ENCODE peak calls at places on chromosomes 2 and 18, in six cellular contexts. One of them, this sample, is unnamed.

GRCh38 chr2:158953926-158954763 is 14.3 kb upstream of the TANC1 start:
- DNase-seq in prostate gland: peak; percentile 87
- DNase-seq in AG10803: peak; percentile 82
- DNase-seq in GM06990: peak; percentile 4
- DNase-seq in left ventricle myocardium inferior: peak; percentile 82
- DNase-seq in A549: peak; percentile 32
- DNase-seq in this sample: peak; percentile 97

GRCh38 chr2:216017365-216017764 is 4.0 kb upstream of the MREG start:
- DNase-seq in prostate gland: no peak
- DNase-seq in AG10803: peak; percentile 25
- DNase-seq in GM06990: peak; percentile 54
- DNase-seq in left ventricle myocardium inferior: no peak
- DNase-seq in A549: no peak
- DNase-seq in this sample: no peak

GRCh38 chr2:127422631-127423475 is 4.6 kb downstream of the PROC start:
- DNase-seq in prostate gland: no peak
- DNase-seq in AG10803: no peak
- DNase-seq in GM06990: no peak
- DNase-seq in left ventricle myocardium inferior: no peak
- DNase-seq in A549: no peak
- DNase-seq in this sample: no peak

GRCh38 chr2:17976871-17977746 is 98.6 kb downstream of the KCNS3 start:
- DNase-seq in prostate gland: no peak
- DNase-seq in AG10803: peak; percentile 98
- DNase-seq in GM06990: no peak
- DNase-seq in left ventricle myocardium inferior: peak; percentile 15
- DNase-seq in A549: no peak
- DNase-seq in this sample: peak; percentile 81

GRCh38 chr2:200479617-200480292 is 30.1 kb downstream of the KCTD18 start:
- DNase-seq in prostate gland: peak; percentile 51
- DNase-seq in AG10803: peak; percentile 79
- DNase-seq in GM06990: no peak
- DNase-seq in left ventricle myocardium inferior: no peak
- DNase-seq in A549: no peak
- DNase-seq in this sample: peak; percentile 65

GRCh38 chr2:129062160-129062912 is 743.7 kb upstream of the HS6ST1 start:
- DNase-seq in prostate gland: no peak
- DNase-seq in AG10803: no peak
- DNase-seq in GM06990: no peak
- DNase-seq in left ventricle myocardium inferior: no peak
- DNase-seq in A549: no peak
- DNase-seq in this sample: peak; percentile 46

GRCh38 chr2:240208631-240209211 is 68.3 kb upstream of the OTOS start:
- DNase-seq in prostate gland: no peak
- DNase-seq in AG10803: no peak
- DNase-seq in GM06990: no peak
- DNase-seq in left ventricle myocardium inferior: no peak
- DNase-seq in A549: no peak
- DNase-seq in this sample: no peak

GRCh38 chr2:225276207-225276606 is 123.3 kb upstream of the NYAP2 start:
- DNase-seq in prostate gland: no peak
- DNase-seq in AG10803: no peak
- DNase-seq in GM06990: peak; percentile 37
- DNase-seq in left ventricle myocardium inferior: no peak
- DNase-seq in A549: no peak
- DNase-seq in this sample: no peak

GRCh38 chr18:59917422-59917821 is 17.6 kb downstream of the PMAIP1 start:
- DNase-seq in prostate gland: no peak
- DNase-seq in AG10803: no peak
- DNase-seq in GM06990: no peak
- DNase-seq in left ventricle myocardium inferior: no peak
- DNase-seq in A549: no peak
- DNase-seq in this sample: peak; percentile 85

GRCh38 chr2:37793004-37793403 is 121.6 kb upstream of the CDC42EP3 start:
- DNase-seq in prostate gland: no peak
- DNase-seq in AG10803: no peak
- DNase-seq in GM06990: no peak
- DNase-seq in left ventricle myocardium inferior: no peak
- DNase-seq in A549: no peak
- DNase-seq in this sample: no peak

GRCh38 chr18:57397440-57397839 is 37.7 kb upstream of the ONECUT2 start:
- DNase-seq in prostate gland: no peak
- DNase-seq in AG10803: peak; percentile 21
- DNase-seq in GM06990: no peak
- DNase-seq in left ventricle myocardium inferior: no peak
- DNase-seq in A549: no peak
- DNase-seq in this sample: no peak

GRCh38 chr2:15936277-15937104 is 3.9 kb upstream of the MYCN start:
- DNase-seq in prostate gland: no peak
- DNase-seq in AG10803: no peak
- DNase-seq in GM06990: no peak
- DNase-seq in left ventricle myocardium inferior: no peak
- DNase-seq in A549: no peak
- DNase-seq in this sample: no peak

GRCh38 chr2:127623388-127624320 is 22.3 kb upstream of the GPR17 start:
- DNase-seq in prostate gland: no peak
- DNase-seq in AG10803: no peak
- DNase-seq in GM06990: no peak
- DNase-seq in left ventricle myocardium inferior: no peak
- DNase-seq in A549: no peak
- DNase-seq in this sample: peak; percentile 67

GRCh38 chr2:64622443-64623231 is 31.1 kb downstream of the SERTAD2 start:
- DNase-seq in prostate gland: no peak
- DNase-seq in AG10803: no peak
- DNase-seq in GM06990: no peak
- DNase-seq in left ventricle myocardium inferior: no peak
- DNase-seq in A549: no peak
- DNase-seq in this sample: peak; percentile 29

GRCh38 chr2:194087569-194087968 is 1569.5 kb upstream of the SLC39A10 start:
- DNase-seq in prostate gland: no peak
- DNase-seq in AG10803: no peak
- DNase-seq in GM06990: no peak
- DNase-seq in left ventricle myocardium inferior: no peak
- DNase-seq in A549: no peak
- DNase-seq in this sample: peak; percentile 58

GRCh38 chr2:45647346-45647745 is 4.1 kb upstream of the PRKCE start:
- DNase-seq in prostate gland: no peak
- DNase-seq in AG10803: no peak
- DNase-seq in GM06990: no peak
- DNase-seq in left ventricle myocardium inferior: no peak
- DNase-seq in A549: no peak
- DNase-seq in this sample: no peak

GRCh38 chr2:239252433-239253200 is 148.2 kb downstream of the HDAC4 start:
- DNase-seq in prostate gland: no peak
- DNase-seq in AG10803: peak; percentile 75
- DNase-seq in GM06990: no peak
- DNase-seq in left ventricle myocardium inferior: peak; percentile 75
- DNase-seq in A549: no peak
- DNase-seq in this sample: peak; percentile 67

GRCh38 chr2:64120008-64120407 is 24.2 kb downstream of the PELI1 start:
- DNase-seq in prostate gland: no peak
- DNase-seq in AG10803: no peak
- DNase-seq in GM06990: no peak
- DNase-seq in left ventricle myocardium inferior: no peak
- DNase-seq in A549: no peak
- DNase-seq in this sample: no peak

GRCh38 chr2:216211141-216211540 is 102.0 kb downstream of the XRCC5 start:
- DNase-seq in prostate gland: no peak
- DNase-seq in AG10803: peak; percentile 22
- DNase-seq in GM06990: no peak
- DNase-seq in left ventricle myocardium inferior: no peak
- DNase-seq in A549: no peak
- DNase-seq in this sample: no peak

GRCh38 chr2:205895981-205896655 is 189.9 kb downstream of the INO80D start:
- DNase-seq in prostate gland: no peak
- DNase-seq in AG10803: peak; percentile 4
- DNase-seq in GM06990: no peak
- DNase-seq in left ventricle myocardium inferior: no peak
- DNase-seq in A549: no peak
- DNase-seq in this sample: no peak

GRCh38 chr2:62999905-63000304 is 50.7 kb upstream of the OTX1 start:
- DNase-seq in prostate gland: no peak
- DNase-seq in AG10803: peak; percentile 80
- DNase-seq in GM06990: no peak
- DNase-seq in left ventricle myocardium inferior: peak; percentile 36
- DNase-seq in A549: no peak
- DNase-seq in this sample: peak; percentile 56

GRCh38 chr18:75455249-75456183 is 28.0 kb upstream of the SMIM21 start:
- DNase-seq in prostate gland: no peak
- DNase-seq in AG10803: peak; percentile 18
- DNase-seq in GM06990: no peak
- DNase-seq in left ventricle myocardium inferior: peak; percentile 23
- DNase-seq in A549: no peak
- DNase-seq in this sample: peak; percentile 23

GRCh38 chr2:69694894-69695849 is 46.8 kb upstream of the ANXA4 start:
- DNase-seq in prostate gland: no peak
- DNase-seq in AG10803: peak; percentile 75
- DNase-seq in GM06990: no peak
- DNase-seq in left ventricle myocardium inferior: no peak
- DNase-seq in A549: no peak
- DNase-seq in this sample: peak; percentile 50

GRCh38 chr2:30266051-30266621 is 34.8 kb downstream of the LBH start:
- DNase-seq in prostate gland: no peak
- DNase-seq in AG10803: no peak
- DNase-seq in GM06990: peak; percentile 50
- DNase-seq in left ventricle myocardium inferior: no peak
- DNase-seq in A549: no peak
- DNase-seq in this sample: peak; percentile 24

GRCh38 chr2:24831736-24832421 is 38.7 kb downstream of the CENPO start:
- DNase-seq in prostate gland: peak; percentile 30
- DNase-seq in AG10803: no peak
- DNase-seq in GM06990: no peak
- DNase-seq in left ventricle myocardium inferior: peak; percentile 42
- DNase-seq in A549: no peak
- DNase-seq in this sample: no peak

GRCh38 chr18:25985999-25986398 is 104.4 kb downstream of the SS18 start:
- DNase-seq in prostate gland: no peak
- DNase-seq in AG10803: no peak
- DNase-seq in GM06990: no peak
- DNase-seq in left ventricle myocardium inferior: no peak
- DNase-seq in A549: no peak
- DNase-seq in this sample: no peak

GRCh38 chr2:101361519-101361918 is 25.8 kb downstream of the CREG2 start:
- DNase-seq in prostate gland: no peak
- DNase-seq in AG10803: no peak
- DNase-seq in GM06990: no peak
- DNase-seq in left ventricle myocardium inferior: no peak
- DNase-seq in A549: no peak
- DNase-seq in this sample: no peak

GRCh38 chr18:13257361-13257980 is 38.9 kb downstream of the LDLRAD4 start:
- DNase-seq in prostate gland: no peak
- DNase-seq in AG10803: no peak
- DNase-seq in GM06990: no peak
- DNase-seq in left ventricle myocardium inferior: no peak
- DNase-seq in A549: no peak
- DNase-seq in this sample: no peak

GRCh38 chr2:144505245-144505801 is 14.6 kb downstream of the ZEB2 start:
- DNase-seq in prostate gland: no peak
- DNase-seq in AG10803: peak; percentile 86
- DNase-seq in GM06990: no peak
- DNase-seq in left ventricle myocardium inferior: no peak
- DNase-seq in A549: no peak
- DNase-seq in this sample: peak; percentile 62

GRCh38 chr18:58290059-58290747 is 246.2 kb downstream of the NEDD4L start:
- DNase-seq in prostate gland: no peak
- DNase-seq in AG10803: no peak
- DNase-seq in GM06990: no peak
- DNase-seq in left ventricle myocardium inferior: no peak
- DNase-seq in A549: no peak
- DNase-seq in this sample: peak; percentile 62

GRCh38 chr2:155060906-155061305 is 362.4 kb downstream of the KCNJ3 start:
- DNase-seq in prostate gland: no peak
- DNase-seq in AG10803: no peak
- DNase-seq in GM06990: no peak
- DNase-seq in left ventricle myocardium inferior: no peak
- DNase-seq in A549: no peak
- DNase-seq in this sample: no peak

GRCh38 chr18:25409971-25410370 is 58.0 kb upstream of the ZNF521 start:
- DNase-seq in prostate gland: no peak
- DNase-seq in AG10803: no peak
- DNase-seq in GM06990: no peak
- DNase-seq in left ventricle myocardium inferior: no peak
- DNase-seq in A549: no peak
- DNase-seq in this sample: no peak

GRCh38 chr2:43519711-43520221 is 76.1 kb downstream of the THADA start:
- DNase-seq in prostate gland: peak; percentile 82
- DNase-seq in AG10803: peak; percentile 96
- DNase-seq in GM06990: no peak
- DNase-seq in left ventricle myocardium inferior: no peak
- DNase-seq in A549: no peak
- DNase-seq in this sample: peak; percentile 86

GRCh38 chr2:229601936-229602335 is 112.4 kb downstream of the DNER start:
- DNase-seq in prostate gland: no peak
- DNase-seq in AG10803: no peak
- DNase-seq in GM06990: no peak
- DNase-seq in left ventricle myocardium inferior: no peak
- DNase-seq in A549: no peak
- DNase-seq in this sample: peak; percentile 48

GRCh38 chr2:54083021-54083420 is 32.4 kb upstream of the ACYP2 start:
- DNase-seq in prostate gland: no peak
- DNase-seq in AG10803: peak; percentile 20
- DNase-seq in GM06990: no peak
- DNase-seq in left ventricle myocardium inferior: no peak
- DNase-seq in A549: no peak
- DNase-seq in this sample: no peak

GRCh38 chr2:177306550-177306949 is 42.0 kb upstream of the NFE2L2 start:
- DNase-seq in prostate gland: no peak
- DNase-seq in AG10803: no peak
- DNase-seq in GM06990: no peak
- DNase-seq in left ventricle myocardium inferior: no peak
- DNase-seq in A549: no peak
- DNase-seq in this sample: peak; percentile 46
- H3K4me3 ChIP-seq in prostate gland: no peak overlapping the region
- H3K4me3 ChIP-seq in AG10803: no peak overlapping the region
- H3K4me3 ChIP-seq in GM06990: no peak overlapping the region
- H3K4me3 ChIP-seq in left ventricle myocardium inferior: no peak overlapping the region
- H3K4me3 ChIP-seq in A549: no peak overlapping the region
- H3K4me3 ChIP-seq in this sample: no peak overlapping the region

GRCh38 chr2:48530033-48530804 is at the start of gene STON1:
- DNase-seq in prostate gland: peak; percentile 71
- DNase-seq in AG10803: peak; percentile 47
- DNase-seq in GM06990: peak; percentile 13
- DNase-seq in left ventricle myocardium inferior: peak; percentile 63
- DNase-seq in A549: peak; percentile 32
- DNase-seq in this sample: peak; percentile 36
- TF ChIP-seq CTCF in prostate gland: peak; percentile 17
- TF ChIP-seq CTCF in AG10803: no peak
- TF ChIP-seq CTCF in GM06990: peak; percentile 4
- TF ChIP-seq CTCF in left ventricle myocardium inferior: peak; percentile 27
- TF ChIP-seq CTCF in A549: peak; percentile 13
- TF ChIP-seq CTCF in this sample: no peak

GRCh38 chr2:120791243-120791960 is 55.7 kb downstream of the GLI2 start:
- DNase-seq in prostate gland: no peak
- DNase-seq in AG10803: no peak
- DNase-seq in GM06990: no peak
- DNase-seq in left ventricle myocardium inferior: no peak
- DNase-seq in A549: no peak
- DNase-seq in this sample: no peak
- H3K4me3 ChIP-seq in prostate gland: no peak overlapping the region
- H3K4me3 ChIP-seq in AG10803: no peak overlapping the region
- H3K4me3 ChIP-seq in GM06990: no peak overlapping the region
- H3K4me3 ChIP-seq in left ventricle myocardium inferior: no peak overlapping the region
- H3K4me3 ChIP-seq in A549: no peak overlapping the region
- H3K4me3 ChIP-seq in this sample: no peak overlapping the region

GRCh38 chr2:207720517-207721187 is 9.2 kb downstream of the CCNYL1 start:
- DNase-seq in prostate gland: no peak
- DNase-seq in AG10803: no peak
- DNase-seq in GM06990: no peak
- DNase-seq in left ventricle myocardium inferior: no peak
- DNase-seq in A549: no peak
- DNase-seq in this sample: no peak
- TF ChIP-seq CTCF in prostate gland: no peak
- TF ChIP-seq CTCF in AG10803: no peak
- TF ChIP-seq CTCF in GM06990: no peak
- TF ChIP-seq CTCF in left ventricle myocardium inferior: no peak
- TF ChIP-seq CTCF in A549: no peak
- TF ChIP-seq CTCF in this sample: no peak

This sample was measured in cardiac fibroblast.